ENCODE peak calls at places on chromosomes 11 and 22, in six cellular contexts. R is cardiac muscle cell; H is suprapubic skin; A is cardiac fibroblast; P is CD8-positive, alpha-beta T cell; L is sigmoid colon. U is an unnamed sample.

GRCh38 chr22:20130319-20130718 is 1.3 kb upstream of the ZDHHC8 start:
- DNase-seq in H (no peak), A (no peak), L (no peak), P (no peak), R (no peak), U (peak)

GRCh38 chr11:56705784-56706396 is 7.0 kb downstream of the OR9G1 start:
- DNase-seq in A (no peak), H (no peak), R (no peak), L (no peak), P (no peak), U (no peak)

GRCh38 chr11:122773781-122774266 is 64.5 kb upstream of the CRTAM start:
- DNase-seq in R (no peak), P (no peak), A (no peak), H (no peak), L (no peak), U (no peak)

GRCh38 chr22:27620367-27621154 is 181.0 kb downstream of the MN1 start:
- DNase-seq in P (no peak), L (no peak), H (no peak), A (no peak), R (no peak), U (peak)

GRCh38 chr11:118607401-118608267 is at the start of gene PHLDB1:
- DNase-seq in A (peak), R (peak), L (peak), P (peak), H (no peak), U (peak)

GRCh38 chr11:42244376-42244775 is 784.9 kb upstream of the LRRC4C start:
- DNase-seq in A (no peak), P (no peak), R (no peak), L (no peak), H (no peak), U (no peak)

GRCh38 chr11:85647078-85647477 is 689 bp upstream of the TMEM126A start:
- DNase-seq in H (no peak), R (no peak), P (no peak), L (no peak), A (no peak), U (no peak)

GRCh38 chr22:41818596-41818995 is 14.3 kb upstream of the SREBF2 start:
- DNase-seq in A (no peak), H (no peak), L (no peak), R (no peak), P (no peak), U (no peak)

GRCh38 chr11:100687032-100687629 is at the start of gene ARHGAP42:
- DNase-seq in P (peak), A (peak), H (peak), R (peak), L (peak), U (peak)

GRCh38 chr11:119410501-119410900 is 12.5 kb downstream of the THY1 start:
- DNase-seq in H (no peak), A (no peak), R (no peak), L (no peak), P (no peak), U (no peak)

GRCh38 chr22:36833073-36833472 is 16.2 kb upstream of the PVALB start:
- DNase-seq in P (no peak), L (no peak), R (no peak), A (no peak), H (no peak), U (no peak)

GRCh38 chr22:20268350-20269012 is 363 bp upstream of the RTN4R start:
- DNase-seq in R (peak), A (peak), L (no peak), P (peak), H (no peak), U (peak)

GRCh38 chr11:60971520-60971919 is at the start of gene CD6:
- DNase-seq in P (peak), L (no peak), A (no peak), H (no peak), R (no peak), U (no peak)

GRCh38 chr22:37187891-37188761 is at the start of gene C1QTNF6:
- DNase-seq in R (peak), L (peak), P (no peak), A (no peak), H (no peak), U (no peak)

DNA sequence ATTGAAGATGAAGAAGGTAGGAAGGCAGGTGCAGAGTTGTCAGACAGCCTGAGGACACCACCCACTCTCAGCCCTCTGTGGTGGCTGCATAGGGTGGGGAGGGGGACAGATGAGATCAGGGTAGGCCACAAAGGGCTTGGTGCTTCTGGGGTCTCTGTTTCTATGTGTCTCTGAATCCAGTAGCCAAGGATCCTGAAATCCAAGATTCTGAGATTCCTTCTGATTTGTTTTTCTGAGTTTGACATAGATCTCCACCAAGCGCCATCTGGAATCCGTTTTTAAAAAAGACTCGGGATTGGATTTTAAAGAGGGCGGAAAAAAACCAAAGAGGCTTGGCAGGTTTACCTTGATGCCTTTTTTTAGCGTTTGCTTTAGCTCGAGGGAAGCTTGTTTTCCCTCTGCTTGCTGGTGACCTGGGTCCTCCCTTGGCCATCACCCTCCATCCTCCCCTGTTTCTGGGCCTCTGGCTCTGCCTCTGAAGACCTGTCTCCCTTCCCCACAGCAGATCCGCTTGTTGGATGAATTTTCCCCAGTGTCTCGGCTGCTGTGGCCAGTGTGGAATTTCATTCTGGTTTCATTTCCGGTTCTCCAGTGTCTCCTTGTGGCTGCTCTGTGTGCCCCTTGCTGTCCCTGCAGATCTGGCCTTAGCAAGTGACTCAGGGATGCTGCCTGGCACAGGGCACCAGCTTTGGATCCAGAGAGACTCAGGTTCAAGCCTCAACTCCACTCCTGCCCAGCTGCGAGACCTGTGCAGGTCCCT is 15.0 kb downstream of the SYNGR1 start:
- DNase-seq in A (no peak), P (no peak), H (no peak), R (no peak), L (no peak), U (no peak)
- TF ChIP-seq CTCF in A (no peak), P (no peak), H (no peak), R (no peak), L (no peak), U (peak)

GRCh38 chr11:94974178-94974577 is 669 bp downstream of the KDM4D start:
- DNase-seq in L (no peak), A (no peak), R (no peak), P (no peak), H (no peak), U (no peak)

GRCh38 chr11:94973099-94973968 is at the start of the genes CWC15 and KDM4D:
- DNase-seq in H (peak), R (peak), P (peak), L (peak), A (peak), U (peak)

GRCh38 chr11:94964934-94965333 is 8.4 kb downstream of the CWC15 start:
- DNase-seq in H (no peak), L (no peak), A (no peak), R (no peak), P (no peak), U (no peak)

GRCh38 chr11:94968334-94968958 is 4.9 kb downstream of the CWC15 start:
- DNase-seq in P (no peak), R (peak), A (peak), H (no peak), L (no peak), U (peak)
- TF ChIP-seq CTCF in P (peak), R (peak), A (peak), H (peak), L (no peak), U (peak)

DNA sequence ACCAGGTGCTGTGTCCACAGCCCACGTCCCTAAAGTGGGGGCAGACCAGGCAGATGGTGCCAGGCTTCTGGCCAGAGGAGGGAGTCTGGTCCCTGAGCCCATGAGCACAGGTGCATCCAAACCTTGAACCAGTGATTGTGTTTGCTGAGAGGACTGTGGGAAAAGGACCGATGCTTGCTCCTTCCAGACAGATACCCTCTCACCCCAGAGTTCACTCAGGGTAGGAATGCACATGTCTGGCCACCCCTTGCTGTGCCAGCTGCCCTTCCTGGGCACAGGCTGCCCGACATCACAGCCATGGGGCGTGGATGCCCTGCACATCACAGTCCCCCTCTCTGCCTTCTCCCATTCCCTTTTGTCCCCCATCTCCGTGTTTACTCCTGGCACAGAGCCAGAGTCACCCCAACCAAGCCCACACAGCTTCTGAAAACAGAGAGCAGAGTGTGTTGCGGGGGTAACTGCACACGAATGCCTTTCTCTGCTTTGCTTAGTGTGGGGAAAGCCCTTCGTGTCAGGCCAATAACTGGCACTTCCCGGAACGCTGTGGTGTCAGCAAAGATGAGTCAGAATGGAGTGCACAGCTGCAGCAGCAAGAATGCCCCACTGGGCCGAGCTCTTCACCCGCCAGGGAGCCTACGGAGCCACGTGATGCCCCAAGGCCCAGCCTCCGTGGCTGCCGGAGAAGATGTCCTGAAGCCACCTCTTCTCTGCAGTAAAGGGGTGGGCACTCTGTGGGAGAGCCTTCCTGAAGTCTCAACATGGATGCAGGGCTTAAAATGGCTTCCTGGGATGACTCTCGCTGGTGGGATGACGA is 7.6 kb downstream of the CARS1 start:
- DNase-seq in A (peak), H (peak), P (peak), R (no peak), L (peak), U (peak)
- TF ChIP-seq CTCF in A (peak), H (peak), P (no peak), R (peak), L (no peak), U (peak)

DNA sequence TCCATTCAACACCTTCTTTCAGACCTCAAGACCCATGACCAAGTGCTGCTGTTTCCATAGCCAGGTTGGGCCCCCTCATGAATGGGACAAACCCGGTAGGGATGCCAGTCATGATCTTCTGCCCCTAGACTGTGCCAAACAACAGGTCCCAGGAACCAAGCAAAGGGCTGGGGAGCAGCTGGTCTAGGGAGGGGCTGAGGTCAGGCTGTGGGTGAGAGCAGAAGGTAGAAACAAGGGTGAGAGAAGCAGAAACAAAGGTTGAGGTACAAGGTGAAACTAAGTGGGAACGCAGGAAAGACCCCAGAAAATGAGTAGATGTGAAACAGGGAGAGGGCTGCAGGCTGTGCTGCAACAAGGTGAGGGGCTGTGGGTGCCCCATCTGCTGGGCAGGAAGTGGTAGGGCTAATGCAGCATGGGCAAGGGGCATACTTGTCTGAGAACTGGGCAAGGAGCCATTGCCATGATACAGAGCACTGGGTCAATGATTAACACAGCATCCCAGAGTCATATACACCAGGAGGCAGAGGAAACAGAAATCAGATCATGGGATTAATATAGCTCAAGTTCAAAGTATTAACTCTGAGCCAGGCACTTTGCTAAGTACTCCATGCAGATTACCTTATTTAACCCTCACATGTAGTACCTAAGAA is 45.9 kb downstream of the SLC1A2 start:
- DNase-seq in L (no peak), A (no peak), H (no peak), R (no peak), P (no peak), U (no peak)
- TF ChIP-seq CTCF in L (no peak), A (no peak), H (no peak), R (no peak), P (no peak), U (no peak)

GRCh38 chr22:24108073-24108472 is 73.2 kb upstream of the SUSD2 start:
- DNase-seq in A (no peak), H (no peak), R (no peak), L (no peak), P (no peak), U (no peak)

GRCh38 chr22:24107668-24108067 is 73.6 kb upstream of the SUSD2 start:
- DNase-seq in P (no peak), H (peak), A (peak), R (no peak), L (peak), U (peak)

GRCh38 chr22:24105018-24105360 is 76.3 kb upstream of the SUSD2 start:
- DNase-seq in P (no peak), A (peak), H (no peak), R (no peak), L (peak), U (no peak)

GRCh38 chr22:24105661-24106060 is 75.6 kb upstream of the SUSD2 start:
- DNase-seq in L (no peak), R (no peak), A (no peak), H (no peak), P (no peak), U (no peak)

GRCh38 chr22:24106385-24107381 is 74.6 kb upstream of the SUSD2 start:
- DNase-seq in L (no peak), H (no peak), P (peak), A (no peak), R (no peak), U (no peak)
- TF ChIP-seq CTCF in L (no peak), H (no peak), P (no peak), A (peak), R (peak), U (peak)

GRCh38 chr11:65663634-65664200 is 1.0 kb upstream of the RELA start:
- DNase-seq in L (peak), A (peak), R (no peak), H (peak), P (peak), U (peak)

GRCh38 chr11:65662247-65662801 is 392 bp downstream of the RELA start:
- DNase-seq in L (no peak), R (no peak), A (peak), P (peak), H (peak), U (no peak)

GRCh38 chr11:65661599-65662246 is 993 bp downstream of the RELA start:
- DNase-seq in L (peak), A (no peak), P (no peak), H (no peak), R (no peak), U (no peak)

GRCh38 chr11:65660038-65660437 is 2.7 kb downstream of the RELA start:
- DNase-seq in A (no peak), P (no peak), H (no peak), L (no peak), R (no peak), U (no peak)

GRCh38 chr11:65662802-65663633 is at the start of gene RELA:
- DNase-seq in P (peak), L (peak), A (peak), H (peak), R (peak), U (peak)
- TF ChIP-seq CTCF in P (no peak), L (no peak), A (no peak), H (no peak), R (no peak), U (no peak)

DNA sequence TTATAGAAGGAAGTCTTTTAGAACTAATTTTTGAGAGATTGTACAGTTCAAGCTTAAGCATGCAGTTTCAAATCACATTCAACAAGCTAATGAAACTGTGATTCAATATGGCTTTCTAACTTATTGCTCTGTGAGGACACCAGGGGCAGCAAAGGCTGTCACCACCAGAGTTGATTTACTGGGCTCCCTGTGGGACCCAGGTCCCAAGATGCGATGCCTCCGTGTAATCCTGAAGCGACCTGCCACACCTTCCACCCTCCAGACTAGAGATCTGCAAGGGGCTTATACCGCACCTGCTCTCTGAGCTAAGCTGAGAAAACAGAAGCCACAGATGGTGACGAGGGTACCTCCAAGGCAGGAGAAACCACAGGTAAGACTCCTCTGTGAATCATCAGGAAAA is 918 bp upstream of the OR51Q1 start:
- DNase-seq in H (no peak), L (no peak), P (no peak), R (no peak), A (no peak), U (no peak)
- TF ChIP-seq CTCF in H (no peak), L (no peak), P (no peak), R (no peak), A (no peak), U (no peak)

DNA sequence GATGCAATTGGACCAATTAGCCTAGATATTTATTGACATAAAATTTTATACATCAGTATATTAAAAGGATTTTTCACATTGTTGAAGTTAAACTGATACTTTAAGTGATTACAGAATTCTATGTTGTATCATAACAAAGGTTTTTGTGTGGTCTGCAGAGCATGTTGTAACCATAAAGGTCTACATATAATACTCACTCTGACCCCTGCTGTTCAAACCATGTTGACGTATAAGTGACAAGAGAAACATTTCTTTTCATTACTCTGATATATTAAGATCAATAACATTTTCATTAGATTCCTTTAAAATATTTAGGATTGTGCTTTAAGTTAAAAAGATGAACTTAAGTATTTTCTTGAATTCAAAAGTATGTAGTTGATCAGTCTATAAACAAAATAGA is 63.9 kb downstream of the GAS2 start:
- DNase-seq in A (peak), H (no peak), R (peak), L (no peak), P (no peak), U (peak)
- TF ChIP-seq CTCF in A (no peak), H (no peak), R (peak), L (no peak), P (no peak), U (peak)